ENCODE peak calls at places on chromosomes 16 and 17, in five cellular contexts. N, H, P, Y and X are unnamed samples.

GRCh38 chr17:65366102-65366844 is 195.2 kb downstream of the AXIN2 start:
- DNase-seq in N (no peak), H (no peak), P (no peak), Y (no peak), X (no peak)

GRCh38 chr16:17511340-17511739 is 40.6 kb upstream of the XYLT1 start:
- DNase-seq in N (no peak), H (no peak), P (no peak), Y (no peak), X (no peak)

GRCh38 chr16:87946596-87947350 is 4.5 kb upstream of the BANP start:
- DNase-seq in N (no peak), H (no peak), P (no peak), Y (no peak), X (no peak)

GRCh38 chr17:7612294-7612640 is 2.4 kb downstream of the FXR2 start:
- DNase-seq in N (no peak), H (no peak), P (no peak), Y (no peak), X (no peak)

GRCh38 chr17:77842148-77842905 is 116.2 kb upstream of the TNRC6C start:
- DNase-seq in N (peak), H (no peak), P (no peak), Y (no peak), X (no peak)

GRCh38 chr17:75876190-75876937 is 2.0 kb downstream of the TRIM47 start:
- DNase-seq in N (no peak), H (peak), P (peak), Y (peak), X (peak)

GRCh38 chr17:42453544-42453943 is 5.1 kb upstream of the ATP6V0A1 start:
- DNase-seq in N (no peak), H (no peak), P (peak), Y (no peak), X (peak)

GRCh38 chr16:1567988-1568387 is 34.5 kb downstream of the TMEM204 start:
- DNase-seq in N (no peak), H (no peak), P (no peak), Y (no peak), X (no peak)

GRCh38 chr17:74454197-74455024 is 12.0 kb upstream of the CD300A start:
- DNase-seq in N (peak), H (no peak), P (peak), Y (peak), X (no peak)

GRCh38 chr16:3035972-3036725 is 595 bp downstream of the BICDL2 start:
- DNase-seq in N (no peak), H (no peak), P (no peak), Y (no peak), X (no peak)

GRCh38 chr16:1543085-1543896 is 9.8 kb downstream of the TMEM204 start:
- DNase-seq in N (peak), H (peak), P (peak), Y (peak), X (peak)

GRCh38 chr16:57958544-57958943 is 12.4 kb downstream of the CNGB1 start:
- DNase-seq in N (no peak), H (no peak), P (no peak), Y (no peak), X (no peak)

GRCh38 chr16:12067714-12068401 is 91.3 kb downstream of the SNX29 start:
- DNase-seq in N (peak), H (no peak), P (peak), Y (no peak), X (peak)

GRCh38 chr17:63358111-63358839 is 87.8 kb downstream of the CYB561 start:
- DNase-seq in N (peak), H (no peak), P (no peak), Y (no peak), X (no peak)

GRCh38 chr16:2246301-2246885 is 5.0 kb downstream of the ECI1 start:
- DNase-seq in N (no peak), H (no peak), P (no peak), Y (no peak), X (no peak)

GRCh38 chr17:4519361-4519788 is 20.7 kb downstream of the SPNS2 start:
- DNase-seq in N (no peak), H (no peak), P (no peak), Y (no peak), X (no peak)

GRCh38 chr16:86783626-86784266 is 205.4 kb downstream of the FOXL1 start:
- DNase-seq in N (peak), H (no peak), P (no peak), Y (no peak), X (no peak)

GRCh38 chr17:67980456-67980855 is 15.8 kb downstream of the C17orf58 start:
- DNase-seq in N (no peak), H (no peak), P (no peak), Y (no peak), X (no peak)

GRCh38 chr17:11618861-11619566 is 20.7 kb downstream of the DNAH9 start:
- DNase-seq in N (peak), H (no peak), P (no peak), Y (no peak), X (no peak)

GRCh38 chr17:42525221-42525620 is 10.8 kb upstream of the NAGLU start:
- DNase-seq in N (peak), H (no peak), P (no peak), Y (no peak), X (no peak)

GRCh38 chr17:57090560-57091185 is 5.6 kb downstream of the AKAP1 start:
- DNase-seq in N (no peak), H (no peak), P (no peak), Y (no peak), X (no peak)